ENCODE peak calls at places on chromosomes 2 and 18, in nine cellular contexts. One of them, this sample, is unnamed.

GRCh38 chr2:24175631-24176030 is 778 bp downstream of the FAM228A start:
- DNase-seq in AG04449: no peak
- DNase-seq in GM23248: peak; percentile 55
- DNase-seq in GM12864: no peak
- DNase-seq in GM23338: no peak
- DNase-seq in adrenal gland: no peak
- DNase-seq in aorta: no peak
- DNase-seq in right atrium auricular region: no peak
- DNase-seq in neural progenitor cell: no peak
- DNase-seq in this sample: no peak

GRCh38 chr2:233643128-233643527 is 6.9 kb downstream of the UGT1A10 start:
- DNase-seq in AG04449: no peak
- DNase-seq in GM23248: peak; percentile 1
- DNase-seq in GM12864: no peak
- DNase-seq in GM23338: peak; percentile 71
- DNase-seq in adrenal gland: no peak
- DNase-seq in aorta: no peak
- DNase-seq in right atrium auricular region: no peak
- DNase-seq in neural progenitor cell: peak; percentile 35
- DNase-seq in this sample: no peak

GRCh38 chr2:99572380-99572779 is 82.6 kb upstream of the REV1 start:
- DNase-seq in AG04449: no peak
- DNase-seq in GM23248: peak; percentile 22
- DNase-seq in GM12864: no peak
- DNase-seq in GM23338: peak; percentile 11
- DNase-seq in adrenal gland: no peak
- DNase-seq in aorta: no peak
- DNase-seq in right atrium auricular region: no peak
- DNase-seq in neural progenitor cell: peak; percentile 71
- DNase-seq in this sample: no peak

GRCh38 chr2:132873738-132874137 is 203.7 kb upstream of the LYPD1 start:
- DNase-seq in AG04449: no peak
- DNase-seq in GM23248: no peak
- DNase-seq in GM12864: no peak
- DNase-seq in GM23338: no peak
- DNase-seq in adrenal gland: no peak
- DNase-seq in aorta: no peak
- DNase-seq in right atrium auricular region: no peak
- DNase-seq in neural progenitor cell: no peak
- DNase-seq in this sample: no peak

GRCh38 chr18:24915547-24915946 is 436.4 kb downstream of the ZNF521 start:
- DNase-seq in AG04449: no peak
- DNase-seq in GM23248: peak; percentile 72
- DNase-seq in GM12864: no peak
- DNase-seq in GM23338: no peak
- DNase-seq in adrenal gland: no peak
- DNase-seq in aorta: no peak
- DNase-seq in right atrium auricular region: no peak
- DNase-seq in neural progenitor cell: no peak
- DNase-seq in this sample: no peak

GRCh38 chr2:203802277-203803045 is 65.1 kb upstream of the CTLA4 start:
- DNase-seq in AG04449: peak; percentile 92
- DNase-seq in GM23248: peak; percentile 97
- DNase-seq in GM12864: no peak
- DNase-seq in GM23338: no peak
- DNase-seq in adrenal gland: no peak
- DNase-seq in aorta: no peak
- DNase-seq in right atrium auricular region: no peak
- DNase-seq in neural progenitor cell: no peak
- DNase-seq in this sample: peak; percentile 79

GRCh38 chr2:163347982-163348842 is 387.6 kb downstream of the FIGN start:
- DNase-seq in AG04449: peak; percentile 17
- DNase-seq in GM23248: no peak
- DNase-seq in GM12864: no peak
- DNase-seq in GM23338: peak; percentile 95
- DNase-seq in adrenal gland: peak; percentile 73
- DNase-seq in aorta: peak; percentile 85
- DNase-seq in right atrium auricular region: peak; percentile 91
- DNase-seq in neural progenitor cell: peak; percentile 91
- DNase-seq in this sample: peak; percentile 61

GRCh38 chr2:46053502-46054094 is 243.6 kb upstream of the EPAS1 start:
- DNase-seq in AG04449: no peak
- DNase-seq in GM23248: no peak
- DNase-seq in GM12864: no peak
- DNase-seq in GM23338: no peak
- DNase-seq in adrenal gland: no peak
- DNase-seq in aorta: no peak
- DNase-seq in right atrium auricular region: no peak
- DNase-seq in neural progenitor cell: no peak
- DNase-seq in this sample: no peak

GRCh38 chr2:120199837-120200499 is 23.2 kb downstream of the TMEM185B start:
- DNase-seq in AG04449: no peak
- DNase-seq in GM23248: no peak
- DNase-seq in GM12864: no peak
- DNase-seq in GM23338: no peak
- DNase-seq in adrenal gland: no peak
- DNase-seq in aorta: no peak
- DNase-seq in right atrium auricular region: no peak
- DNase-seq in neural progenitor cell: no peak
- DNase-seq in this sample: no peak

GRCh38 chr2:124315221-124315880 is 290.3 kb downstream of the CNTNAP5 start:
- DNase-seq in AG04449: no peak
- DNase-seq in GM23248: no peak
- DNase-seq in GM12864: no peak
- DNase-seq in GM23338: no peak
- DNase-seq in adrenal gland: no peak
- DNase-seq in aorta: no peak
- DNase-seq in right atrium auricular region: no peak
- DNase-seq in neural progenitor cell: no peak
- DNase-seq in this sample: no peak

GRCh38 chr2:190603374-190603773 is 45.5 kb upstream of the NAB1 start:
- DNase-seq in AG04449: no peak
- DNase-seq in GM23248: no peak
- DNase-seq in GM12864: no peak
- DNase-seq in GM23338: no peak
- DNase-seq in adrenal gland: no peak
- DNase-seq in aorta: no peak
- DNase-seq in right atrium auricular region: no peak
- DNase-seq in neural progenitor cell: no peak
- DNase-seq in this sample: no peak

GRCh38 chr18:76457475-76457874 is 37.6 kb downstream of the ZNF516 start:
- DNase-seq in AG04449: no peak
- DNase-seq in GM23248: no peak
- DNase-seq in GM12864: no peak
- DNase-seq in GM23338: no peak
- DNase-seq in adrenal gland: no peak
- DNase-seq in aorta: peak; percentile 24
- DNase-seq in right atrium auricular region: peak; percentile 54
- DNase-seq in neural progenitor cell: no peak
- DNase-seq in this sample: no peak

GRCh38 chr2:127612111-127612822 is 33.7 kb upstream of the GPR17 start:
- DNase-seq in AG04449: no peak
- DNase-seq in GM23248: no peak
- DNase-seq in GM12864: no peak
- DNase-seq in GM23338: no peak
- DNase-seq in adrenal gland: peak; percentile 2
- DNase-seq in aorta: peak; percentile 29
- DNase-seq in right atrium auricular region: no peak
- DNase-seq in neural progenitor cell: no peak
- DNase-seq in this sample: no peak

GRCh38 chr2:218285604-218286003 is 6.7 kb downstream of the TMBIM1 start:
- DNase-seq in AG04449: no peak
- DNase-seq in GM23248: peak; percentile 93
- DNase-seq in GM12864: no peak
- DNase-seq in GM23338: no peak
- DNase-seq in adrenal gland: peak; percentile 90
- DNase-seq in aorta: peak; percentile 86
- DNase-seq in right atrium auricular region: no peak
- DNase-seq in neural progenitor cell: no peak
- DNase-seq in this sample: no peak

GRCh38 chr2:146226077-146226476 is 1618.8 kb upstream of the ACVR2A start:
- DNase-seq in AG04449: no peak
- DNase-seq in GM23248: no peak
- DNase-seq in GM12864: no peak
- DNase-seq in GM23338: no peak
- DNase-seq in adrenal gland: no peak
- DNase-seq in aorta: no peak
- DNase-seq in right atrium auricular region: no peak
- DNase-seq in neural progenitor cell: no peak
- DNase-seq in this sample: no peak

GRCh38 chr2:72887836-72888437 is 729 bp downstream of the SPR start:
- DNase-seq in AG04449: no peak
- DNase-seq in GM23248: peak; percentile 93
- DNase-seq in GM12864: no peak
- DNase-seq in GM23338: peak; percentile 98
- DNase-seq in adrenal gland: peak; percentile 94
- DNase-seq in aorta: peak; percentile 93
- DNase-seq in right atrium auricular region: peak; percentile 93
- DNase-seq in neural progenitor cell: peak; percentile 94
- DNase-seq in this sample: no peak

GRCh38 chr2:96843538-96844268 is at the start of gene ANKRD23:
- DNase-seq in AG04449: no peak
- DNase-seq in GM23248: no peak
- DNase-seq in GM12864: no peak
- DNase-seq in GM23338: no peak
- DNase-seq in adrenal gland: no peak
- DNase-seq in aorta: no peak
- DNase-seq in right atrium auricular region: no peak
- DNase-seq in neural progenitor cell: no peak
- DNase-seq in this sample: no peak

GRCh38 chr2:119283873-119284331 is 60.3 kb downstream of the STEAP3 start:
- DNase-seq in AG04449: peak; percentile 21
- DNase-seq in GM23248: peak; percentile 98
- DNase-seq in GM12864: no peak
- DNase-seq in GM23338: no peak
- DNase-seq in adrenal gland: peak; percentile 58
- DNase-seq in aorta: peak; percentile 89
- DNase-seq in right atrium auricular region: peak; percentile 85
- DNase-seq in neural progenitor cell: no peak
- DNase-seq in this sample: peak; percentile 73

GRCh38 chr2:209411718-209412117 is 12.1 kb upstream of the MAP2 start:
- DNase-seq in AG04449: no peak
- DNase-seq in GM23248: no peak
- DNase-seq in GM12864: no peak
- DNase-seq in GM23338: no peak
- DNase-seq in adrenal gland: no peak
- DNase-seq in aorta: no peak
- DNase-seq in right atrium auricular region: no peak
- DNase-seq in neural progenitor cell: no peak
- DNase-seq in this sample: no peak

GRCh38 chr2:179995735-179996134 is 11.4 kb downstream of the CWC22 start:
- DNase-seq in AG04449: no peak
- DNase-seq in GM23248: no peak
- DNase-seq in GM12864: no peak
- DNase-seq in GM23338: no peak
- DNase-seq in adrenal gland: no peak
- DNase-seq in aorta: no peak
- DNase-seq in right atrium auricular region: no peak
- DNase-seq in neural progenitor cell: no peak
- DNase-seq in this sample: no peak

GRCh38 chr2:101855776-101856175 is 136.0 kb upstream of the IL1R2 start:
- DNase-seq in AG04449: no peak
- DNase-seq in GM23248: no peak
- DNase-seq in GM12864: no peak
- DNase-seq in GM23338: no peak
- DNase-seq in adrenal gland: no peak
- DNase-seq in aorta: no peak
- DNase-seq in right atrium auricular region: no peak
- DNase-seq in neural progenitor cell: no peak
- DNase-seq in this sample: no peak
- H3K4me3 ChIP-seq in AG04449: no peak overlapping the region
- H3K4me3 ChIP-seq in GM23248: no peak overlapping the region
- H3K4me3 ChIP-seq in GM12864: no peak overlapping the region
- H3K4me3 ChIP-seq in GM23338: no peak overlapping the region
- H3K4me3 ChIP-seq in adrenal gland: no peak overlapping the region
- H3K4me3 ChIP-seq in aorta: no peak overlapping the region
- H3K4me3 ChIP-seq in right atrium auricular region: no peak overlapping the region
- H3K4me3 ChIP-seq in neural progenitor cell: no peak overlapping the region
- H3K4me3 ChIP-seq in this sample: no peak overlapping the region

DNA sequence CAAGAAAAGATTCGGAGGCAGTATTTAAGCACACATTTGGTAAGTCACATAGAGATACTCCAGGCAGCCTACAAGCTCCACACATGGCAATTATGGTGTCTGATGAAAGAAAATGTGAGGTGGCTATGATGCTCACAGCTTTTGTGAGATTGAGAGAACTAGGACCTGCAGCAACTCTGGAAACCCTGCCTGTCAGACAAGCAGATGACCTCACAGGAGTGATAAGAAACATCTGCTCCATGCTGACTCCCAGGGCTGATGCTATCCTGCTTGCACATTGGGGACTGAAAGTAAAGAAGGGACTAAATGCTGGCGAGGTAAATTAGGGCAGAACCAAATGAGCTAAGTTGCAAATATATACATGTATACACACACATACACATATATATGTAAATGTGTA is 174.5 kb downstream of the MC4R start:
- DNase-seq in AG04449: no peak
- DNase-seq in GM23248: peak; percentile 25
- DNase-seq in GM12864: no peak
- DNase-seq in GM23338: no peak
- DNase-seq in adrenal gland: no peak
- DNase-seq in aorta: no peak
- DNase-seq in right atrium auricular region: no peak
- DNase-seq in neural progenitor cell: no peak
- DNase-seq in this sample: no peak
- H3K4me3 ChIP-seq in AG04449: no peak overlapping the region
- H3K4me3 ChIP-seq in GM23248: no peak overlapping the region
- H3K4me3 ChIP-seq in GM12864: no peak overlapping the region
- H3K4me3 ChIP-seq in GM23338: no peak overlapping the region
- H3K4me3 ChIP-seq in adrenal gland: no peak overlapping the region
- H3K4me3 ChIP-seq in aorta: no peak overlapping the region
- H3K4me3 ChIP-seq in right atrium auricular region: no peak overlapping the region
- H3K4me3 ChIP-seq in neural progenitor cell: no peak overlapping the region
- H3K4me3 ChIP-seq in this sample: no peak overlapping the region

GRCh38 chr2:224983719-224984388 is 58.4 kb downstream of the DOCK10 start:
- DNase-seq in AG04449: no peak
- DNase-seq in GM23248: peak; percentile 72
- DNase-seq in GM12864: no peak
- DNase-seq in GM23338: no peak
- DNase-seq in adrenal gland: no peak
- DNase-seq in aorta: no peak
- DNase-seq in right atrium auricular region: no peak
- DNase-seq in neural progenitor cell: no peak
- DNase-seq in this sample: no peak
- H3K4me3 ChIP-seq in AG04449: peak overlapping the region; percentile 47
- H3K4me3 ChIP-seq in GM23248: peak overlapping the region; percentile 71
- H3K4me3 ChIP-seq in GM12864: no peak overlapping the region
- H3K4me3 ChIP-seq in GM23338: no peak overlapping the region
- H3K4me3 ChIP-seq in adrenal gland: no peak overlapping the region
- H3K4me3 ChIP-seq in aorta: peak overlapping the region; percentile 81
- H3K4me3 ChIP-seq in right atrium auricular region: peak overlapping the region; percentile 36
- H3K4me3 ChIP-seq in neural progenitor cell: no peak overlapping the region
- H3K4me3 ChIP-seq in this sample: peak overlapping the region; percentile 28

DNA sequence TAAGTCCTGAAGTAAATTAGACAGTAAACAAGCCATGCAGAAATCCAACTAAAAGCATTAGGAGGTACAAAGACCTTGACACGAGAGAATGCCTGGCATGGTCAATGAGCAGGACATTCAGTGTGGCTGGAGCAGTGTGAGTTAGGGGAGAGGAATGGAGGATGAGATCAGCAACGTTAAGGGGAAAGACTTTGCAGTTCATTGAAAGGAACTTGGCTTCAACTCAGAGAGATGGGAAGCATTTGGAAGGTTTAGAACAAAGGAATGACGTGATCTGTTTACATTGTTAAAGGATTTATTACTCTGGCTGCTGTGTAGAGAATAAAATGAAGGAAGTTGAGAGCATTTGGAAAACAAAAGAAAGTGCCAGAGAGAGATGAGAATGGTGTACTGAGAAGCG is 621.3 kb downstream of the XIRP2 start:
- DNase-seq in AG04449: no peak
- DNase-seq in GM23248: peak; percentile 64
- DNase-seq in GM12864: no peak
- DNase-seq in GM23338: peak; percentile 69
- DNase-seq in adrenal gland: peak; percentile 6
- DNase-seq in aorta: no peak
- DNase-seq in right atrium auricular region: no peak
- DNase-seq in neural progenitor cell: peak; percentile 8
- DNase-seq in this sample: peak; percentile 90
- H3K4me3 ChIP-seq in AG04449: no peak overlapping the region
- H3K4me3 ChIP-seq in GM23248: no peak overlapping the region
- H3K4me3 ChIP-seq in GM12864: no peak overlapping the region
- H3K4me3 ChIP-seq in GM23338: no peak overlapping the region
- H3K4me3 ChIP-seq in adrenal gland: no peak overlapping the region
- H3K4me3 ChIP-seq in aorta: no peak overlapping the region
- H3K4me3 ChIP-seq in right atrium auricular region: no peak overlapping the region
- H3K4me3 ChIP-seq in neural progenitor cell: no peak overlapping the region
- H3K4me3 ChIP-seq in this sample: no peak overlapping the region

This sample was measured in skeletal muscle cell.